ENCODE peak calls at places on chromosomes 7 and 10, in ten cellular contexts. One of them, this sample, is unnamed.

GRCh38 chr10:52451817-52452216 is 137.7 kb downstream of the DKK1 start:
- DNase-seq in tibial artery: no peak
- DNase-seq in IMR-90: peak; percentile 76
- DNase-seq in Peyer's patch: no peak
- DNase-seq in astrocyte of the spinal cord: peak; percentile 13
- DNase-seq in upper lobe of right lung: no peak
- DNase-seq in uterus: no peak
- DNase-seq in pancreas: no peak
- DNase-seq in colonic mucosa: no peak
- DNase-seq in AG04450: no peak
- DNase-seq in this sample: no peak

GRCh38 chr7:572668-573495 is 53.2 kb upstream of the PDGFA start:
- DNase-seq in tibial artery: no peak
- DNase-seq in IMR-90: no peak
- DNase-seq in Peyer's patch: no peak
- DNase-seq in astrocyte of the spinal cord: no peak
- DNase-seq in upper lobe of right lung: no peak
- DNase-seq in uterus: no peak
- DNase-seq in pancreas: no peak
- DNase-seq in colonic mucosa: no peak
- DNase-seq in AG04450: no peak
- DNase-seq in this sample: no peak

GRCh38 chr7:133984023-133984422 is 143.1 kb upstream of the LRGUK start:
- DNase-seq in tibial artery: no peak
- DNase-seq in IMR-90: no peak
- DNase-seq in Peyer's patch: no peak
- DNase-seq in astrocyte of the spinal cord: no peak
- DNase-seq in upper lobe of right lung: no peak
- DNase-seq in uterus: no peak
- DNase-seq in pancreas: no peak
- DNase-seq in colonic mucosa: no peak
- DNase-seq in AG04450: no peak
- DNase-seq in this sample: no peak

GRCh38 chr10:4477664-4478063 is 348.3 kb upstream of the AKR1E2 start:
- DNase-seq in tibial artery: no peak
- DNase-seq in IMR-90: no peak
- DNase-seq in Peyer's patch: no peak
- DNase-seq in astrocyte of the spinal cord: no peak
- DNase-seq in upper lobe of right lung: no peak
- DNase-seq in uterus: no peak
- DNase-seq in pancreas: no peak
- DNase-seq in colonic mucosa: no peak
- DNase-seq in AG04450: no peak
- DNase-seq in this sample: no peak

GRCh38 chr10:100006241-100006886 is 3.4 kb downstream of the DNMBP start:
- DNase-seq in tibial artery: no peak
- DNase-seq in IMR-90: peak; percentile 97
- DNase-seq in Peyer's patch: no peak
- DNase-seq in astrocyte of the spinal cord: peak; percentile 94
- DNase-seq in upper lobe of right lung: no peak
- DNase-seq in uterus: peak; percentile 28
- DNase-seq in pancreas: no peak
- DNase-seq in colonic mucosa: no peak
- DNase-seq in AG04450: peak; percentile 78
- DNase-seq in this sample: no peak

GRCh38 chr7:69837387-69838068 is 239.3 kb downstream of the AUTS2 start:
- DNase-seq in tibial artery: no peak
- DNase-seq in IMR-90: no peak
- DNase-seq in Peyer's patch: no peak
- DNase-seq in astrocyte of the spinal cord: peak; percentile 62
- DNase-seq in upper lobe of right lung: no peak
- DNase-seq in uterus: no peak
- DNase-seq in pancreas: no peak
- DNase-seq in colonic mucosa: no peak
- DNase-seq in AG04450: no peak
- DNase-seq in this sample: no peak

GRCh38 chr7:120110169-120110568 is 162.8 kb upstream of the KCND2 start:
- DNase-seq in tibial artery: no peak
- DNase-seq in IMR-90: no peak
- DNase-seq in Peyer's patch: no peak
- DNase-seq in astrocyte of the spinal cord: no peak
- DNase-seq in upper lobe of right lung: no peak
- DNase-seq in uterus: no peak
- DNase-seq in pancreas: no peak
- DNase-seq in colonic mucosa: no peak
- DNase-seq in AG04450: no peak
- DNase-seq in this sample: no peak

GRCh38 chr10:103350522-103351260 is at the start of gene PCGF6:
- DNase-seq in tibial artery: peak; percentile 66
- DNase-seq in IMR-90: peak; percentile 64
- DNase-seq in Peyer's patch: peak; percentile 83
- DNase-seq in astrocyte of the spinal cord: peak; percentile 81
- DNase-seq in upper lobe of right lung: peak; percentile 92
- DNase-seq in uterus: peak; percentile 84
- DNase-seq in pancreas: peak; percentile 76
- DNase-seq in colonic mucosa: peak; percentile 82
- DNase-seq in AG04450: peak; percentile 34
- DNase-seq in this sample: peak; percentile 81

GRCh38 chr7:56092789-56093531 is at the start of gene PHKG1:
- DNase-seq in tibial artery: peak; percentile 71
- DNase-seq in IMR-90: peak; percentile 81
- DNase-seq in Peyer's patch: peak; percentile 60
- DNase-seq in astrocyte of the spinal cord: peak; percentile 91
- DNase-seq in upper lobe of right lung: peak; percentile 81
- DNase-seq in uterus: peak; percentile 86
- DNase-seq in pancreas: peak; percentile 76
- DNase-seq in colonic mucosa: peak; percentile 61
- DNase-seq in AG04450: peak; percentile 50
- DNase-seq in this sample: peak; percentile 91

GRCh38 chr7:56087445-56087844 is 5.3 kb downstream of the PHKG1 start:
- DNase-seq in tibial artery: no peak
- DNase-seq in IMR-90: no peak
- DNase-seq in Peyer's patch: peak; percentile 19
- DNase-seq in astrocyte of the spinal cord: no peak
- DNase-seq in upper lobe of right lung: no peak
- DNase-seq in uterus: no peak
- DNase-seq in pancreas: no peak
- DNase-seq in colonic mucosa: no peak
- DNase-seq in AG04450: no peak
- DNase-seq in this sample: no peak

GRCh38 chr7:56086761-56087160 is 6.0 kb downstream of the PHKG1 start:
- DNase-seq in tibial artery: no peak
- DNase-seq in IMR-90: no peak
- DNase-seq in Peyer's patch: peak; percentile 24
- DNase-seq in astrocyte of the spinal cord: no peak
- DNase-seq in upper lobe of right lung: no peak
- DNase-seq in uterus: no peak
- DNase-seq in pancreas: no peak
- DNase-seq in colonic mucosa: no peak
- DNase-seq in AG04450: no peak
- DNase-seq in this sample: no peak

GRCh38 chr7:56091591-56091990 is 1.2 kb downstream of the PHKG1 start:
- DNase-seq in tibial artery: peak; percentile 66
- DNase-seq in IMR-90: no peak
- DNase-seq in Peyer's patch: no peak
- DNase-seq in astrocyte of the spinal cord: peak; percentile 33
- DNase-seq in upper lobe of right lung: no peak
- DNase-seq in uterus: no peak
- DNase-seq in pancreas: no peak
- DNase-seq in colonic mucosa: no peak
- DNase-seq in AG04450: no peak
- DNase-seq in this sample: peak; percentile 79
- H3K4me3 ChIP-seq in tibial artery: no peak overlapping the region
- H3K4me3 ChIP-seq in IMR-90: no peak overlapping the region
- H3K4me3 ChIP-seq in Peyer's patch: no peak overlapping the region
- H3K4me3 ChIP-seq in astrocyte of the spinal cord: no peak overlapping the region
- H3K4me3 ChIP-seq in upper lobe of right lung: no peak overlapping the region
- H3K4me3 ChIP-seq in uterus: no peak overlapping the region
- H3K4me3 ChIP-seq in pancreas: no peak overlapping the region
- H3K4me3 ChIP-seq in colonic mucosa: no peak overlapping the region
- H3K4me3 ChIP-seq in AG04450: no peak overlapping the region
- H3K4me3 ChIP-seq in this sample: no peak overlapping the region

GRCh38 chr7:54882694-54883093 is 123.7 kb upstream of the SEC61G start:
- DNase-seq in tibial artery: no peak
- DNase-seq in IMR-90: no peak
- DNase-seq in Peyer's patch: no peak
- DNase-seq in astrocyte of the spinal cord: no peak
- DNase-seq in upper lobe of right lung: no peak
- DNase-seq in uterus: no peak
- DNase-seq in pancreas: no peak
- DNase-seq in colonic mucosa: no peak
- DNase-seq in AG04450: no peak
- DNase-seq in this sample: no peak

GRCh38 chr7:54888736-54889082 is 129.7 kb upstream of the SEC61G start:
- DNase-seq in tibial artery: no peak
- DNase-seq in IMR-90: no peak
- DNase-seq in Peyer's patch: no peak
- DNase-seq in astrocyte of the spinal cord: no peak
- DNase-seq in upper lobe of right lung: no peak
- DNase-seq in uterus: no peak
- DNase-seq in pancreas: no peak
- DNase-seq in colonic mucosa: no peak
- DNase-seq in AG04450: no peak
- DNase-seq in this sample: no peak

GRCh38 chr7:54885285-54885684 is 126.3 kb upstream of the SEC61G start:
- DNase-seq in tibial artery: no peak
- DNase-seq in IMR-90: peak; percentile 45
- DNase-seq in Peyer's patch: no peak
- DNase-seq in astrocyte of the spinal cord: no peak
- DNase-seq in upper lobe of right lung: no peak
- DNase-seq in uterus: no peak
- DNase-seq in pancreas: no peak
- DNase-seq in colonic mucosa: no peak
- DNase-seq in AG04450: no peak
- DNase-seq in this sample: no peak

DNA sequence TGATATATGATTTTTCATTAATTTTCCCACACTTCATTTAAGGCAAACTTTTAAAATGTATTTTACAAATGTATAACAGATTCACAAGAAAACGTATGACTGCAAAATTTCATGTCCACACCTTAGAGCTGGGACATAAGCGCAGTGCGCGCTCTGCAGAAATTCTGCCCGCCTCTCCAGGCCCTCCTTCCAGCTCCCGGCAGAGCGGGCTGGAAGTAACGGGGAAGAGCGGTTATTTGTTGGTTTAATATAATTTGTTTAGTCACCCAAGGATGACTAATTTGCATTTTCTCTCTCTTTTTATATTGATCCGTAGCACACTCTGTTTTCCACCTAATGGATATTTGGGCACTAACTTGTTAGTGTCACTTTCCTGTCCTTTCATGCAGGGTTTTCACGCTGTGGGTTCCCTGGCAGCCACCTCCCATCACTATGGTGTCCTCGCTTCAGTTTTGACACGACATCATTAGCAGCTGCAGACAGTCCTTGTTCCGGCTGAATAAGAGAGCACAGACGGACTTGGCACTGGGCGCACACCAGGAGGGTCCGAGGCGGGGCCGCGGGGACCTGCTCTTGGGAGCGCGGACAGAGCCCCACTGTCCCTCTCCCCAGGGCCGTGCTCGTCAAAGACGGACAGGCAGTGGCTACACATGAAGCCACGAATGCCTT is 129.2 kb upstream of the SEC61G start:
- DNase-seq in tibial artery: no peak
- DNase-seq in IMR-90: no peak
- DNase-seq in Peyer's patch: no peak
- DNase-seq in astrocyte of the spinal cord: no peak
- DNase-seq in upper lobe of right lung: no peak
- DNase-seq in uterus: no peak
- DNase-seq in pancreas: no peak
- DNase-seq in colonic mucosa: no peak
- DNase-seq in AG04450: no peak
- DNase-seq in this sample: no peak
- H3K4me3 ChIP-seq in tibial artery: peak overlapping the region; percentile 12
- H3K4me3 ChIP-seq in IMR-90: peak overlapping the region; percentile 6
- H3K4me3 ChIP-seq in Peyer's patch: no peak overlapping the region
- H3K4me3 ChIP-seq in astrocyte of the spinal cord: peak overlapping the region; percentile 41
- H3K4me3 ChIP-seq in upper lobe of right lung: peak overlapping the region; percentile 36
- H3K4me3 ChIP-seq in uterus: no peak overlapping the region
- H3K4me3 ChIP-seq in pancreas: peak overlapping the region; percentile 20
- H3K4me3 ChIP-seq in colonic mucosa: peak overlapping the region; percentile 17
- H3K4me3 ChIP-seq in AG04450: peak overlapping the region; percentile 46
- H3K4me3 ChIP-seq in this sample: peak overlapping the region; percentile 56

DNA sequence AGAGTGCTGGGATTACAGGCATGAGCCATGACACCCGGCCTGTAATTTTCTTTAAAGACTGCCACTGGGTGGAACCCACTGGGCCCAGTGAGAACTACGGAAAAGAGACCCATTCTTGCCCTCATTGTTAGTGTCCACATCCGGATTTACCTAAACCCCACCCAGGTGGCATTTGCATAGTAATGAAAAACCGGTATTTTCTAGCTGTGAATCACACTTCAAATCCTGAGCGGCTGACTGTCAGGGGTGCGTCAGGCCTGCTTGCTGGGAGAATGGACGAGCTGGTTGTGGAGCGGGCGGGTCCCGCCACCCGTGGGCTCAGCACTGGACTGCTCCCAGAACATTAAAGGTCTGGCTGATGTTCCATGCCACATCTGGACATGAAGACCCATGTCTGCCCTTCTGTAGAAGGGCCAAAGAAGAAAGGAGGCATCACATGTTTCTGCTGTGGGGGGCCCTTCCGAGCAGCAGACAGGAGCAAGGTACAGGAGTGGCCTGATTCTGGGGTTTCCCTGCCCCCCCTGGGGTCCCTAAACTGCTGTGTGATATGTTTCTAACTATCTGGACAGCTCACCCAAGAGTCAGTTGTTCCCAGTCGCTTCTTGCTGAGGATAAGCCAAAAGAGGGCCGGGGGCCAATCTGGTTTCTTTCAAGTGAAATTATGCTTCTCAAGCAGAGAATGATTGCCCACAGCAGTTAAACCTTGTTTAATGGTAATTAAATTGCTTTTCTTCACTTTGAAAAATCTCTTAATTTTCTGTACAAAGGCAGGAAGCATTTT is 46.4 kb downstream of the KIAA1217 start:
- DNase-seq in tibial artery: no peak
- DNase-seq in IMR-90: no peak
- DNase-seq in Peyer's patch: no peak
- DNase-seq in astrocyte of the spinal cord: no peak
- DNase-seq in upper lobe of right lung: no peak
- DNase-seq in uterus: no peak
- DNase-seq in pancreas: no peak
- DNase-seq in colonic mucosa: no peak
- DNase-seq in AG04450: no peak
- DNase-seq in this sample: no peak
- H3K4me3 ChIP-seq in tibial artery: no peak overlapping the region
- H3K4me3 ChIP-seq in IMR-90: no peak overlapping the region
- H3K4me3 ChIP-seq in Peyer's patch: no peak overlapping the region
- H3K4me3 ChIP-seq in astrocyte of the spinal cord: no peak overlapping the region
- H3K4me3 ChIP-seq in upper lobe of right lung: no peak overlapping the region
- H3K4me3 ChIP-seq in uterus: no peak overlapping the region
- H3K4me3 ChIP-seq in pancreas: no peak overlapping the region
- H3K4me3 ChIP-seq in colonic mucosa: no peak overlapping the region
- H3K4me3 ChIP-seq in AG04450: no peak overlapping the region
- H3K4me3 ChIP-seq in this sample: no peak overlapping the region

DNA sequence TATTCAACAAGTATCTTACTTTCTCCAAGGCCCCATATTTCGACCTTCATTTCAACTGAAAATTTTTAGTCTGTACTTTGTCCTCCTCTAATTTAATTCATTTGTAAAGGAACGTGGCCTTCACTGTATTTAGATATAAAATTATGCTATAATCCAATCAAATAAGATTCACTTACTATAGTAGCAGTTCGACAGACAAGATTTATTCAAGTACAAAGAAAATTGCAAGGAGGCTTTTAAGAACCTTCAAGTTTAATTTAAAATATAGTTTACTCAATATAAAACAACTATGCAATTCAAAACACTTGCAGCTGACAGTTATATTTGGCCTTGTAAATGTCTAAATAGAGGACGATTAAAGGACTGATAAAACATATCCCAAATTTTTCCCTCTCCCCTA is 85.6 kb downstream of the RAPGEF5 start:
- DNase-seq in tibial artery: no peak
- DNase-seq in IMR-90: no peak
- DNase-seq in Peyer's patch: no peak
- DNase-seq in astrocyte of the spinal cord: no peak
- DNase-seq in upper lobe of right lung: no peak
- DNase-seq in uterus: no peak
- DNase-seq in pancreas: no peak
- DNase-seq in colonic mucosa: no peak
- DNase-seq in AG04450: no peak
- DNase-seq in this sample: no peak
- H3K4me3 ChIP-seq in tibial artery: no peak overlapping the region
- H3K4me3 ChIP-seq in IMR-90: no peak overlapping the region
- H3K4me3 ChIP-seq in Peyer's patch: no peak overlapping the region
- H3K4me3 ChIP-seq in astrocyte of the spinal cord: no peak overlapping the region
- H3K4me3 ChIP-seq in upper lobe of right lung: no peak overlapping the region
- H3K4me3 ChIP-seq in uterus: no peak overlapping the region
- H3K4me3 ChIP-seq in pancreas: no peak overlapping the region
- H3K4me3 ChIP-seq in colonic mucosa: no peak overlapping the region
- H3K4me3 ChIP-seq in AG04450: no peak overlapping the region
- H3K4me3 ChIP-seq in this sample: no peak overlapping the region

This sample was measured in coronary artery.